ENCODE peak calls at places on chromosome 14, in five cellular contexts. Y, W, U, D and X are unnamed samples.

GRCh38 chr14:22532345-22533056 is 56.5 kb downstream of the DAD1 start:
- DNase-seq in U (no peak), W (no peak), D (no peak), Y (no peak), X (peak; percentile 84)

GRCh38 chr14:25349269-25349668 is 299.3 kb upstream of the STXBP6 start:
- DNase-seq in U (no peak), Y (no peak), D (no peak), W (no peak), X (no peak)

GRCh38 chr14:82855912-82856381 is 1322.3 kb upstream of the SEL1L start:
- DNase-seq in Y (no peak), W (no peak), D (no peak), U (no peak), X (peak; percentile 72)

GRCh38 chr14:83994020-83994419 is 1535.9 kb upstream of the FLRT2 start:
- DNase-seq in D (no peak), U (no peak), Y (no peak), W (no peak), X (peak; percentile 47)

GRCh38 chr14:101588990-101589389 is 27.7 kb downstream of the DIO3 start:
- DNase-seq in Y (no peak), U (no peak), D (no peak), W (peak; percentile 48), X (no peak)

GRCh38 chr14:69357544-69358200 is 40.4 kb downstream of the ERH start:
- DNase-seq in Y (no peak), D (no peak), W (no peak), U (no peak), X (no peak)

GRCh38 chr14:97709552-97709951 is 912.4 kb downstream of the VRK1 start:
- DNase-seq in D (no peak), U (peak; percentile 40), W (no peak), Y (no peak), X (no peak)

GRCh38 chr14:20179218-20179617 is 11.5 kb upstream of the OR11G2 start:
- DNase-seq in U (no peak), Y (no peak), D (no peak), W (peak; percentile 63), X (no peak)

GRCh38 chr14:29235991-29236390 is 469.4 kb downstream of the FOXG1 start:
- DNase-seq in W (no peak), Y (no peak), U (no peak), D (no peak), X (peak; percentile 34)

GRCh38 chr14:32327255-32327961 is 1.7 kb upstream of the AKAP6 start:
- DNase-seq in Y (no peak), U (no peak), W (no peak), D (no peak), X (no peak)

GRCh38 chr14:89067293-89067972 is 243.0 kb downstream of the TTC8 start:
- DNase-seq in D (no peak), U (no peak), Y (no peak), W (no peak), X (no peak)

GRCh38 chr14:92472860-92473259 is 40.7 kb upstream of the RIN3 start:
- DNase-seq in D (no peak), U (no peak), Y (no peak), W (peak; percentile 50), X (no peak)

GRCh38 chr14:37153005-37153404 is 19.4 kb downstream of the SLC25A21 start:
- DNase-seq in Y (no peak), W (no peak), D (no peak), U (no peak), X (no peak)

GRCh38 chr14:90534091-90534837 is 137.4 kb downstream of the CALM1 start:
- DNase-seq in Y (no peak), W (no peak), U (no peak), D (peak; percentile 10), X (peak; percentile 76)

GRCh38 chr14:63388766-63389431 is 70.2 kb upstream of the GPHB5 start:
- DNase-seq in W (peak; percentile 81), D (peak; percentile 51), U (peak; percentile 31), Y (peak; percentile 4), X (peak; percentile 42)

GRCh38 chr14:29016050-29016900 is 249.7 kb downstream of the FOXG1 start:
- DNase-seq in Y (no peak), D (no peak), W (no peak), U (no peak), X (peak; percentile 59)

GRCh38 chr14:88231626-88232025 is 91.4 kb downstream of the KCNK10 start:
- DNase-seq in Y (no peak), D (no peak), U (no peak), W (no peak), X (no peak)

GRCh38 chr14:54187439-54187838 is 209.4 kb upstream of the CDKN3 start:
- DNase-seq in W (no peak), D (no peak), U (no peak), Y (no peak), X (no peak)

GRCh38 chr14:87940382-87940781 is 52.6 kb downstream of the GALC start:
- DNase-seq in D (no peak), U (no peak), W (no peak), Y (no peak), X (no peak)

GRCh38 chr14:32224731-32225377 is 21.8 kb upstream of the RNU6-8 start:
- DNase-seq in W (peak; percentile 74), D (peak; percentile 17), U (no peak), Y (no peak), X (peak; percentile 55)

GRCh38 chr14:34944744-34945143 is 38.0 kb upstream of the SRP54 start:
- DNase-seq in W (no peak), Y (no peak), U (no peak), D (no peak), X (no peak)

GRCh38 chr14:75267141-75267601 is 11.5 kb upstream of the FOS start:
- DNase-seq in D (no peak), W (no peak), Y (no peak), U (no peak), X (peak; percentile 85)

GRCh38 chr14:34710006-34710405 is 4.4 kb downstream of the CFL2 start:
- DNase-seq in Y (no peak), U (no peak), W (no peak), D (no peak), X (no peak)

GRCh38 chr14:49550284-49551184 is 35.6 kb downstream of the RPS29 start:
- DNase-seq in D (no peak), W (no peak), U (no peak), Y (no peak), X (peak; percentile 36)

GRCh38 chr14:57389646-57390036 is 745 bp upstream of the NAA30 start:
- DNase-seq in U (no peak), Y (no peak), D (no peak), W (no peak), X (no peak)

GRCh38 chr14:60485600-60486251 is at the start of gene C14orf39:
- DNase-seq in W (peak; percentile 64), Y (no peak), U (no peak), D (no peak), X (peak; percentile 36)

GRCh38 chr14:22265319-22266140 is 323.5 kb downstream of the DAD1 start:
- DNase-seq in D (no peak), W (peak; percentile 58), Y (no peak), U (no peak), X (no peak)

GRCh38 chr14:89550761-89551283 is 133.8 kb upstream of the FOXN3 start:
- DNase-seq in Y (no peak), U (no peak), W (no peak), D (no peak), X (peak; percentile 62)

GRCh38 chr14:68756071-68756481 is 36.8 kb downstream of the ZFP36L1 start:
- DNase-seq in D (no peak), W (no peak), U (no peak), Y (no peak), X (no peak)

GRCh38 chr14:59429798-59430197 is 35.4 kb downstream of the GPR135 start:
- DNase-seq in D (no peak), Y (no peak), W (no peak), U (no peak), X (no peak)

GRCh38 chr14:59424707-59425106 is 40.5 kb downstream of the GPR135 start:
- DNase-seq in U (no peak), W (peak; percentile 70), Y (no peak), D (peak; percentile 73), X (no peak)

GRCh38 chr14:59425322-59425945 is 39.7 kb downstream of the GPR135 start:
- DNase-seq in Y (no peak), D (no peak), U (no peak), W (no peak), X (peak; percentile 51)

GRCh38 chr14:59427653-59428578 is 37.3 kb downstream of the GPR135 start:
- DNase-seq in U (no peak), W (peak; percentile 79), D (peak; percentile 74), Y (peak; percentile 26), X (peak; percentile 58)

GRCh38 chr14:59428581-59429012 is 36.6 kb downstream of the GPR135 start:
- DNase-seq in Y (no peak), D (no peak), U (no peak), W (no peak), X (peak; percentile 85)
- TF ChIP-seq CTCF in Y (peak; percentile 9), D (peak; percentile 46), U (no peak), W (no peak), X (peak; percentile 52)

GRCh38 chr14:56154321-56154720 is 36.1 kb downstream of the PELI2 start:
- DNase-seq in W (no peak), D (no peak), Y (no peak), U (no peak), X (no peak)
- H3K4me1 ChIP-seq in W (peaks cover 8% of the 10 kb centered on the region), D (peaks cover 6% of the 10 kb centered on the region), Y (peaks cover 27% of the 10 kb centered on the region), U (peaks cover 6% of the 10 kb centered on the region), X (no peaks in the 10 kb centered on the region)

DNA sequence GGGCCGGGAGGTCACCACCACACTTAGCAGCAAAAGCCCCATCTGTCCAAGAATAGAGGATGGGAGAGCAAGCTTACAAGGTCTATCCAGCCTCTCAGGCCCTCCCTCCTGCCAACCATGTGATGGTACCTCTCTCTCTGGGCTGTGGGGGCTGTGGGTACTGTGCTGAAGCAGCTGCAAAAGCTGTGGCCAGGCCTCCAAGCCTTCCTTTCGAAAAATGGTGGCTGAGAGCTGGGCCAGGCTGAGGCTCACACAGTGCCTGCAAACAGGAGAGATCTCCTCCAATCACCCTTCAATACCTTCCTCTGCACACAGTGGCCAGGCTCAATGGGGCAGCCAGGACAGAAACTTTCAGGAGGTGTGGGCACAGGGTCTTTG is 1.1 kb downstream of the IPO4 start:
- DNase-seq in Y (no peak), D (no peak), U (no peak), W (no peak), X (no peak)
- TF ChIP-seq CTCF in Y (no peak), D (no peak), U (no peak), W (no peak), X (no peak)

GRCh38 chr14:99221445-99221844 is 50.6 kb downstream of the BCL11B start:
- DNase-seq in U (no peak), Y (no peak), D (no peak), W (no peak), X (no peak)
- H3K4me1 ChIP-seq in U (peaks cover 92% of the 10 kb centered on the region), Y (peaks cover 13% of the 10 kb centered on the region), D (no peaks in the 10 kb centered on the region), W (no peaks in the 10 kb centered on the region), X (no peaks in the 10 kb centered on the region)

GRCh38 chr14:39704581-39704980 is 272.3 kb upstream of the FBXO33 start:
- DNase-seq in D (no peak), Y (no peak), U (no peak), W (no peak), X (no peak)
- TF ChIP-seq CTCF in D (peak; percentile 8), Y (no peak), U (no peak), W (no peak), X (no peak)

GRCh38 chr14:73743431-73743931 is 29.3 kb upstream of the PNMA1 start:
- DNase-seq in W (no peak), Y (no peak), D (no peak), U (no peak), X (no peak)
- H3K4me1 ChIP-seq in W (peaks cover 88% of the 10 kb centered on the region), Y (peaks cover 100% of the 10 kb centered on the region), D (peaks cover 100% of the 10 kb centered on the region), U (peaks cover 100% of the 10 kb centered on the region), X (peaks cover 62% of the 10 kb centered on the region)

GRCh38 chr14:103897075-103897947 is 30.9 kb upstream of the TDRD9 start:
- DNase-seq in Y (no peak), U (no peak), W (no peak), D (no peak), X (no peak)
- TF ChIP-seq CTCF in Y (no peak), U (no peak), W (no peak), D (no peak), X (no peak)

GRCh38 chr14:72528059-72528950 is 365.6 kb downstream of the DPF3 start:
- DNase-seq in D (no peak), U (no peak), Y (no peak), W (no peak), X (no peak)
- H3K4me1 ChIP-seq in D (no peaks in the 10 kb centered on the region), U (peaks cover 30% of the 10 kb centered on the region), Y (peaks cover 16% of the 10 kb centered on the region), W (peaks cover 10% of the 10 kb centered on the region), X (peaks cover 2% of the 10 kb centered on the region)